ENCODE peak calls at places on chromosomes 12 and 14, in five cellular contexts. S is foreskin keratinocyte, M is epithelial cell of esophagus, V is GM13977, P is uterus. L is an unnamed sample.

GRCh38 chr12:9404469-9405260 is 196.5 kb upstream of the PZP start:
- DNase-seq in S (no peak), M (no peak), V (no peak), P (peak; percentile 34), L (peak; percentile 16)

GRCh38 chr14:64775081-64775777 is 71.0 kb downstream of the PLEKHG3 start:
- DNase-seq in S (no peak), M (no peak), V (no peak), P (no peak), L (no peak)

GRCh38 chr14:101405171-101405883 is 156.0 kb upstream of the DIO3 start:
- DNase-seq in S (no peak), M (no peak), V (no peak), P (peak; percentile 66), L (no peak)

GRCh38 chr14:54784060-54784459 is 118.6 kb downstream of the GCH1 start:
- DNase-seq in S (no peak), M (no peak), V (no peak), P (no peak), L (no peak)

GRCh38 chr12:96213869-96214268 is 19.7 kb downstream of the ELK3 start:
- DNase-seq in S (no peak), M (peak; percentile 71), V (no peak), P (no peak), L (no peak)

GRCh38 chr12:11954181-11954580 is 116.6 kb upstream of the BCL2L14 start:
- DNase-seq in S (no peak), M (no peak), V (peak; percentile 35), P (no peak), L (no peak)

GRCh38 chr14:42911642-42912041 is 1305.0 kb downstream of the LRFN5 start:
- DNase-seq in S (no peak), M (no peak), V (no peak), P (no peak), L (no peak)

GRCh38 chr12:575948-576612 is 87.2 kb downstream of the NINJ2 start:
- DNase-seq in S (no peak), M (peak; percentile 86), V (peak; percentile 92), P (peak; percentile 67), L (peak; percentile 93)

GRCh38 chr14:22986508-22987054 is 4.2 kb upstream of the AJUBA start:
- DNase-seq in S (no peak), M (peak; percentile 92), V (peak; percentile 86), P (peak; percentile 93), L (peak; percentile 85)

GRCh38 chr14:101072531-101072930 is 169.0 kb upstream of the RTL1 start:
- DNase-seq in S (no peak), M (no peak), V (no peak), P (no peak), L (no peak)

GRCh38 chr12:23204933-23205778 is 580.2 kb downstream of the ETNK1 start:
- DNase-seq in S (no peak), M (peak; percentile 69), V (peak; percentile 61), P (no peak), L (peak; percentile 56)

GRCh38 chr12:96907681-96908163 is 665 bp downstream of the NEDD1 start:
- DNase-seq in S (peak; percentile 15), M (peak; percentile 27), V (peak; percentile 28), P (no peak), L (peak; percentile 23)

GRCh38 chr14:47674546-47675238 is 713 bp downstream of the MDGA2 start:
- DNase-seq in S (no peak), M (no peak), V (peak; percentile 31), P (no peak), L (no peak)

GRCh38 chr12:12007001-12007712 is 63.6 kb upstream of the BCL2L14 start:
- DNase-seq in S (no peak), M (no peak), V (peak; percentile 55), P (no peak), L (peak; percentile 64)

GRCh38 chr14:53599221-53599945 is 357.2 kb downstream of the BMP4 start:
- DNase-seq in S (no peak), M (no peak), V (no peak), P (no peak), L (no peak)

GRCh38 chr14:35088514-35088913 is 33.3 kb downstream of the PPP2R3C start:
- DNase-seq in S (no peak), M (no peak), V (no peak), P (no peak), L (no peak)

GRCh38 chr14:77761205-77761931 is 412 bp upstream of the SNW1 start:
- DNase-seq in S (peak; percentile 6), M (peak; percentile 34), V (no peak), P (peak; percentile 40), L (no peak)

GRCh38 chr14:35420036-35420811 is 15.7 kb upstream of the NFKBIA start:
- DNase-seq in S (no peak), M (peak; percentile 41), V (no peak), P (no peak), L (no peak)

GRCh38 chr14:68451676-68452387 is 341.0 kb downstream of the ZFP36L1 start:
- DNase-seq in S (no peak), M (no peak), V (no peak), P (no peak), L (no peak)

GRCh38 chr14:26394114-26394855 is 203.5 kb downstream of the NOVA1 start:
- DNase-seq in S (no peak), M (peak; percentile 65), V (no peak), P (no peak), L (no peak)

GRCh38 chr14:100440758-100441203 is 117.6 kb downstream of the SLC25A47 start:
- DNase-seq in S (no peak), M (no peak), V (no peak), P (no peak), L (no peak)

GRCh38 chr14:104504172-104504735 is 75.3 kb upstream of the C14orf180 start:
- DNase-seq in S (no peak), M (no peak), V (peak; percentile 9), P (no peak), L (no peak)

GRCh38 chr12:88202500-88202899 is 60.4 kb downstream of the TMTC3 start:
- DNase-seq in S (no peak), M (no peak), V (no peak), P (no peak), L (no peak)
- TF ChIP-seq CTCF in S (peak; percentile 33), M (no peak), V (no peak), P (no peak), L (no peak)

DNA sequence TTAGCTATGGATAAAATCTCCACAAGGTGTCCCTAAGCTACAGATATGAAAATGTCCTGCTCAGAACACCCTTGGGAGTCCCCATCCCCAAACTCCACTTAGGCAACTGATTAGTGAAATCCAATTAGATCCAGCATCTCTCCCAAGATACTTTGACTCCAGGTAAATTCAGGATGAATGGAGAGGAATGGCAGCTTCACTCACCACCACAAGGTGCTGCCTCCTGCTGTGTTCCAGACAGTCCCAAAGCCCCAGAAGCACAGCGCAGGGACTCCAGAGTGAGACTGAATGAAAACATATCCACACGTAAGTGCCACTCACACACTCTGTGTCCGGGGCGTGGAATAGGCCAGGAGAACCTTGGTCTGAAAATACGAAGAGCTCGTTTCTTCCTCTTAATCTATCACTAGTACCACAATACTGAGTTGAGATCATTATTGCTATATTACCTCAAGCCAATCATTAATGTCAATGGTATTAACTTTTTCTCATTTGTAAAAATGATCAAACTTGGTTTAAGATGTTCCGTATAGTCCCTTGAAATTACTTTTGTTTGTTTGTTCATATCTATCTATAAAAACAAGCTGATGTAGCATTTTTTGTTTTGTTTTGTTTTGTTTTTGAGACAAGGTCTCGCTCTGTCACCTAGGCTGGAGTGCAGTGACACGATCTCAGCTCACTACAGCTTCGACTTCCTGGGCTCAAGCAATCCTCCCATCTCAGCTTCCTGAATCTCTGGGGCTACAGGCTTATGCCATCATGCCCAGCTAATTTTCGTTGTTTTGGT is 70.0 kb upstream of the BICD1 start:
- DNase-seq in S (no peak), M (no peak), V (no peak), P (no peak), L (no peak)
- TF ChIP-seq CTCF in S (peak; percentile 24), M (no peak), V (no peak), P (no peak), L (no peak)

GRCh38 chr14:102985665-102986064 is 63.2 kb downstream of the AMN start:
- DNase-seq in S (no peak), M (no peak), V (peak; percentile 82), P (no peak), L (peak; percentile 78)

GRCh38 chr14:102980409-102980810 is 57.9 kb downstream of the AMN start:
- DNase-seq in S (no peak), M (no peak), V (no peak), P (no peak), L (no peak)

GRCh38 chr14:102983496-102983895 is 61.0 kb downstream of the AMN start:
- DNase-seq in S (no peak), M (no peak), V (no peak), P (no peak), L (no peak)

GRCh38 chr14:102984336-102985102 is 62.1 kb downstream of the AMN start:
- DNase-seq in S (no peak), M (no peak), V (no peak), P (no peak), L (no peak)

GRCh38 chr14:102982852-102983470 is 60.5 kb downstream of the AMN start:
- DNase-seq in S (no peak), M (no peak), V (no peak), P (no peak), L (no peak)
- TF ChIP-seq CTCF in S (no peak), M (peak; percentile 13), V (no peak), P (no peak), L (no peak)

DNA sequence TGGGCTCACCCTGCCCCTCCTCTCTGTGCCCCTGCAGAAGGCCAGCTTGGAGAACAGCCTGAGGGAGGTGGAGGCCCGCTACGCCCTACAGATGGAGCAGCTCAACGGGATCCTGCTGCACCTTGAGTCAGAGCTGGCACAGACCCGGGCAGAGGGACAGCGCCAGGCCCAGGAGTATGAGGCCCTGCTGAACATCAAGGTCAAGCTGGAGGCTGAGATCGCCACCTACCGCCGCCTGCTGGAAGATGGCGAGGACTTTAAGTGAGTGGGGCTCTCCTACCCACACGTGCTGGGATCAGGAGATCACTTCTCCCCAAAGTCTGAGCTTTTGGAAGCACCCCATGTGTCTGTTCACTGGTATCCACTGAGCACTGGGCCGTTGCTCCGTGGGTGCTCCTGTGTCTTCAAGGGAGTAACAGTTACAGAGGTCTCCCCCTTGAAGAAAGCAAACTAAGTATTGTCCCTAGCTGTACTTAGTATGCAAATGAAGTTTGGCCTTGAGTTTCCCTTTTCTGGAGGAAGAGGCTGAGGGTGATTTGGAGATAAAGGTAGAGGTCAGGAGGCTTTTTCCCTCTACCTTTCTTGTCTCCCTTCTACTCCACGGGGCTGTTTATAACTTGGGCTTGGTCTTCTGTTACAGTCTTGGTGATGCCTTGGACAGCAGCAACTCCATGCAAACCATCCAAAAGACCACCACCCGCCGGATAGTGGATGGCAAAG is 3.3 kb downstream of the KRT18 start:
- DNase-seq in S (no peak), M (peak; percentile 40), V (no peak), P (no peak), L (no peak)
- TF ChIP-seq CTCF in S (peak; percentile 54), M (peak; percentile 17), V (peak; percentile 40), P (no peak), L (peak; percentile 29)

L was measured in GM10248.